ENCODE peak calls at places on chromosomes 1 and 21, in nine cellular contexts. A is NCI-H146; N is smooth muscle cell of the brain vasculature; T is effector memory CD8-positive, alpha-beta T cell; I is RPMI8226; U is GM04503; W is MG63; K is PC-3; Q is cardiac muscle cell. O is an unnamed sample.

GRCh38 chr1:39144943-39145650 is 59.4 kb upstream of the MACF1 start:
- DNase-seq in Q (no peak), A (no peak), W (no peak), N (no peak), T (no peak), K (no peak), I (no peak), U (no peak), O (no peak)

GRCh38 chr1:11051781-11052510 is 4.9 kb upstream of the MASP2 start:
- DNase-seq in U (no peak), I (no peak), W (no peak), K (no peak), N (no peak), A (no peak), Q (no peak), T (no peak), O (no peak)

GRCh38 chr1:24298606-24299005 is 20.6 kb upstream of the GRHL3 start:
- DNase-seq in K (no peak), W (no peak), Q (no peak), U (no peak), T (no peak), A (no peak), I (no peak), N (no peak), O (no peak)

GRCh38 chr1:165114022-165114888 is 242.3 kb downstream of the LMX1A start:
- DNase-seq in A (peak), T (no peak), W (peak), N (peak), I (peak), U (no peak), K (peak), Q (peak), O (no peak)

GRCh38 chr1:154577346-154578057 is 9.9 kb downstream of the CHRNB2 start:
- DNase-seq in K (no peak), Q (no peak), N (no peak), W (no peak), U (no peak), T (no peak), A (no peak), I (no peak), O (no peak)

GRCh38 chr1:170203693-170204092 is 57.9 kb downstream of the NTMT2 start:
- DNase-seq in U (no peak), Q (no peak), T (no peak), W (no peak), N (no peak), K (no peak), I (no peak), A (no peak), O (no peak)

GRCh38 chr21:45172408-45172807 is 98.0 kb downstream of the ADARB1 start:
- DNase-seq in U (no peak), N (no peak), T (no peak), W (no peak), K (no peak), A (no peak), I (no peak), Q (no peak), O (no peak)

GRCh38 chr1:93784538-93784937 is 94.5 kb downstream of the DNTTIP2 start:
- DNase-seq in W (no peak), N (no peak), A (no peak), T (no peak), U (no peak), Q (no peak), K (no peak), I (no peak), O (no peak)

GRCh38 chr1:225868631-225869330 is 13.4 kb downstream of the TMEM63A start:
- DNase-seq in N (no peak), T (no peak), I (no peak), W (no peak), Q (no peak), K (no peak), U (no peak), A (peak), O (no peak)

GRCh38 chr1:12144236-12144635 is 22.6 kb upstream of the TNFRSF1B start:
- DNase-seq in N (no peak), I (no peak), T (no peak), A (no peak), U (no peak), Q (no peak), K (no peak), W (no peak), O (peak)

GRCh38 chr1:197660389-197660788 is 114.9 kb downstream of the DENND1B start:
- DNase-seq in A (no peak), I (no peak), K (no peak), Q (no peak), W (no peak), N (no peak), T (no peak), U (peak), O (no peak)

GRCh38 chr1:53368314-53369033 is 40.6 kb upstream of the LRP8 start:
- DNase-seq in U (no peak), Q (no peak), I (peak), N (no peak), K (no peak), T (no peak), A (no peak), W (no peak), O (no peak)

GRCh38 chr21:42093991-42094417 is 22.9 kb downstream of the UMODL1 start:
- DNase-seq in K (peak), T (no peak), I (no peak), W (peak), N (peak), Q (no peak), A (no peak), U (peak), O (no peak)

GRCh38 chr1:1050577-1051052 is 23.5 kb downstream of the RNF223 start:
- DNase-seq in I (no peak), Q (no peak), K (no peak), N (no peak), W (no peak), A (peak), T (no peak), U (no peak), O (no peak)

GRCh38 chr1:54937469-54937868 is 43.0 kb upstream of the TMEM61 start:
- DNase-seq in T (no peak), N (no peak), K (peak), Q (no peak), U (no peak), I (no peak), W (no peak), A (no peak), O (no peak)

GRCh38 chr1:42335809-42336518 is 929 bp upstream of the FOXJ3 start:
- DNase-seq in N (no peak), Q (no peak), W (peak), U (peak), I (no peak), K (peak), A (peak), T (no peak), O (no peak)

GRCh38 chr1:106699436-106699835 is 357.0 kb upstream of the PRMT6 start:
- DNase-seq in U (peak), N (peak), I (no peak), A (no peak), W (no peak), Q (no peak), K (no peak), T (no peak), O (no peak)

GRCh38 chr1:228647523-228648444 is 87.5 kb upstream of the RHOU start:
- DNase-seq in K (peak), A (peak), U (peak), W (peak), N (no peak), T (no peak), I (peak), Q (peak), O (no peak)

GRCh38 chr1:10033359-10033845 is 644 bp downstream of the UBE4B start:
- DNase-seq in U (no peak), A (peak), Q (peak), K (peak), I (peak), W (peak), N (no peak), T (no peak), O (no peak)

GRCh38 chr1:227761621-227762230 is 26.5 kb downstream of the SNAP47 start:
- DNase-seq in I (no peak), T (no peak), A (no peak), W (no peak), N (no peak), K (no peak), Q (no peak), U (no peak), O (peak)

GRCh38 chr1:7456683-7457082 is 314.4 kb upstream of the VAMP3 start:
- DNase-seq in I (no peak), A (peak), K (no peak), N (no peak), Q (peak), T (no peak), U (no peak), W (no peak), O (no peak)

GRCh38 chr1:178688244-178688643 is 36.8 kb upstream of the RALGPS2 start:
- DNase-seq in A (no peak), Q (no peak), T (no peak), U (peak), W (no peak), K (no peak), I (no peak), N (no peak), O (no peak)

GRCh38 chr1:234823191-234824176 is 213.5 kb upstream of the IRF2BP2 start:
- DNase-seq in I (no peak), Q (no peak), U (no peak), N (no peak), A (peak), K (no peak), W (no peak), T (no peak), O (no peak)

GRCh38 chr1:47186267-47187185 is 3.3 kb downstream of the PDZK1IP1 start:
- DNase-seq in U (no peak), Q (no peak), N (no peak), A (no peak), I (no peak), T (no peak), K (no peak), W (no peak), O (no peak)

GRCh38 chr1:67072749-67073148 is 18.8 kb upstream of the SLC35D1 start:
- DNase-seq in I (no peak), Q (no peak), T (no peak), N (no peak), U (no peak), W (no peak), A (no peak), K (no peak), O (no peak)

GRCh38 chr1:240138867-240139266 is 47.2 kb downstream of the FMN2 start:
- DNase-seq in U (no peak), N (no peak), A (no peak), T (no peak), W (no peak), Q (no peak), I (no peak), K (no peak), O (no peak)

GRCh38 chr1:81679972-81680371 is 120.8 kb upstream of the ADGRL2 start:
- DNase-seq in T (no peak), I (peak), N (no peak), A (no peak), U (no peak), Q (peak), W (no peak), K (peak), O (no peak)

GRCh38 chr21:34900376-34900775 is 148.7 kb downstream of the RUNX1 start:
- DNase-seq in A (no peak), T (no peak), Q (no peak), U (no peak), W (no peak), I (no peak), K (peak), N (no peak), O (no peak)

GRCh38 chr21:20997633-20998455 is at the start of gene NCAM2:
- DNase-seq in K (peak), W (peak), T (peak), I (peak), A (peak), U (no peak), Q (peak), N (peak), O (peak)

GRCh38 chr1:48767957-48768510 is 8.7 kb downstream of the BEND5 start:
- DNase-seq in A (no peak), T (no peak), K (no peak), U (no peak), I (no peak), Q (no peak), W (no peak), N (no peak), O (no peak)

GRCh38 chr1:63779338-63779819 is 5.6 kb downstream of the ROR1 start:
- DNase-seq in W (no peak), A (no peak), T (no peak), K (no peak), N (no peak), U (no peak), I (no peak), Q (no peak), O (no peak)

GRCh38 chr1:55067022-55067781 is 27.9 kb downstream of the PCSK9 start:
- DNase-seq in Q (no peak), K (no peak), W (no peak), U (no peak), T (no peak), A (no peak), I (no peak), N (no peak), O (no peak)

GRCh38 chr1:185284533-185285244 is 32.4 kb downstream of the IVNS1ABP start:
- DNase-seq in W (no peak), U (no peak), A (no peak), T (no peak), K (no peak), Q (peak), N (no peak), I (no peak), O (no peak)